ENCODE peak calls at places on chromosome 14, in four cellular contexts. One of them, this sample, is unnamed.

GRCh38 chr14:94120667-94121335 is 8.6 kb downstream of the IFI27L2 start:
- DNase-seq in stimulated activated CD4-positive, alpha-beta T cell treated with anti-CD3 and anti-CD28 coated beads, Interleukin-4, amount 100 ng/mL, for 24 hours: no peak
- DNase-seq in GM19239: no peak
- DNase-seq in globus pallidus: no peak
- DNase-seq in this sample: no peak

GRCh38 chr14:57089901-57090300 is 178.8 kb downstream of the EXOC5 start:
- DNase-seq in stimulated activated CD4-positive, alpha-beta T cell treated with anti-CD3 and anti-CD28 coated beads, Interleukin-4, amount 100 ng/mL, for 24 hours: no peak
- DNase-seq in GM19239: no peak
- DNase-seq in globus pallidus: no peak
- DNase-seq in this sample: no peak

GRCh38 chr14:102688290-102688689 is 89.0 kb upstream of the TRAF3 start:
- DNase-seq in stimulated activated CD4-positive, alpha-beta T cell treated with anti-CD3 and anti-CD28 coated beads, Interleukin-4, amount 100 ng/mL, for 24 hours: no peak
- DNase-seq in GM19239: no peak
- DNase-seq in globus pallidus: no peak
- DNase-seq in this sample: no peak

GRCh38 chr14:89185919-89186849 is 230.8 kb downstream of the FOXN3 start:
- DNase-seq in stimulated activated CD4-positive, alpha-beta T cell treated with anti-CD3 and anti-CD28 coated beads, Interleukin-4, amount 100 ng/mL, for 24 hours: no peak
- DNase-seq in GM19239: no peak
- DNase-seq in globus pallidus: no peak
- DNase-seq in this sample: no peak

GRCh38 chr14:103500148-103500990 is 22.3 kb downstream of the CKB start:
- DNase-seq in stimulated activated CD4-positive, alpha-beta T cell treated with anti-CD3 and anti-CD28 coated beads, Interleukin-4, amount 100 ng/mL, for 24 hours: peak; percentile 83
- DNase-seq in GM19239: no peak
- DNase-seq in globus pallidus: peak; percentile 91
- DNase-seq in this sample: peak; percentile 25

GRCh38 chr14:98826618-98827017 is 445.4 kb downstream of the BCL11B start:
- DNase-seq in stimulated activated CD4-positive, alpha-beta T cell treated with anti-CD3 and anti-CD28 coated beads, Interleukin-4, amount 100 ng/mL, for 24 hours: no peak
- DNase-seq in GM19239: no peak
- DNase-seq in globus pallidus: no peak
- DNase-seq in this sample: no peak

GRCh38 chr14:54435500-54435981 is 5.6 kb downstream of the CNIH1 start:
- DNase-seq in stimulated activated CD4-positive, alpha-beta T cell treated with anti-CD3 and anti-CD28 coated beads, Interleukin-4, amount 100 ng/mL, for 24 hours: no peak
- DNase-seq in GM19239: no peak
- DNase-seq in globus pallidus: no peak
- DNase-seq in this sample: no peak

GRCh38 chr14:38391334-38391733 is 135.4 kb upstream of the CLEC14A start:
- DNase-seq in stimulated activated CD4-positive, alpha-beta T cell treated with anti-CD3 and anti-CD28 coated beads, Interleukin-4, amount 100 ng/mL, for 24 hours: no peak
- DNase-seq in GM19239: no peak
- DNase-seq in globus pallidus: no peak
- DNase-seq in this sample: no peak

GRCh38 chr14:65179918-65180724 is 77.8 kb upstream of the MAX start:
- DNase-seq in stimulated activated CD4-positive, alpha-beta T cell treated with anti-CD3 and anti-CD28 coated beads, Interleukin-4, amount 100 ng/mL, for 24 hours: peak; percentile 58
- DNase-seq in GM19239: peak; percentile 43
- DNase-seq in globus pallidus: no peak
- DNase-seq in this sample: peak; percentile 91

GRCh38 chr14:101248840-101249675 is 312.2 kb upstream of the DIO3 start:
- DNase-seq in stimulated activated CD4-positive, alpha-beta T cell treated with anti-CD3 and anti-CD28 coated beads, Interleukin-4, amount 100 ng/mL, for 24 hours: no peak
- DNase-seq in GM19239: no peak
- DNase-seq in globus pallidus: no peak
- DNase-seq in this sample: no peak

GRCh38 chr14:98172243-98172778 is 1099.7 kb downstream of the BCL11B start:
- DNase-seq in stimulated activated CD4-positive, alpha-beta T cell treated with anti-CD3 and anti-CD28 coated beads, Interleukin-4, amount 100 ng/mL, for 24 hours: no peak
- DNase-seq in GM19239: no peak
- DNase-seq in globus pallidus: no peak
- DNase-seq in this sample: no peak

GRCh38 chr14:29045237-29045636 is 278.6 kb downstream of the FOXG1 start:
- DNase-seq in stimulated activated CD4-positive, alpha-beta T cell treated with anti-CD3 and anti-CD28 coated beads, Interleukin-4, amount 100 ng/mL, for 24 hours: no peak
- DNase-seq in GM19239: no peak
- DNase-seq in globus pallidus: no peak
- DNase-seq in this sample: no peak

GRCh38 chr14:63659726-63660125 is 18.1 kb upstream of the WDR89 start:
- DNase-seq in stimulated activated CD4-positive, alpha-beta T cell treated with anti-CD3 and anti-CD28 coated beads, Interleukin-4, amount 100 ng/mL, for 24 hours: no peak
- DNase-seq in GM19239: no peak
- DNase-seq in globus pallidus: peak; percentile 93
- DNase-seq in this sample: no peak

GRCh38 chr14:75141062-75141461 is 14.2 kb upstream of the NEK9 start:
- DNase-seq in stimulated activated CD4-positive, alpha-beta T cell treated with anti-CD3 and anti-CD28 coated beads, Interleukin-4, amount 100 ng/mL, for 24 hours: no peak
- DNase-seq in GM19239: no peak
- DNase-seq in globus pallidus: no peak
- DNase-seq in this sample: no peak

GRCh38 chr14:42930058-42930457 is 1323.4 kb downstream of the LRFN5 start:
- DNase-seq in stimulated activated CD4-positive, alpha-beta T cell treated with anti-CD3 and anti-CD28 coated beads, Interleukin-4, amount 100 ng/mL, for 24 hours: no peak
- DNase-seq in GM19239: no peak
- DNase-seq in globus pallidus: no peak
- DNase-seq in this sample: no peak

GRCh38 chr14:64110832-64111231 is 183.3 kb downstream of the ESR2 start:
- DNase-seq in stimulated activated CD4-positive, alpha-beta T cell treated with anti-CD3 and anti-CD28 coated beads, Interleukin-4, amount 100 ng/mL, for 24 hours: no peak
- DNase-seq in GM19239: no peak
- DNase-seq in globus pallidus: no peak
- DNase-seq in this sample: no peak

GRCh38 chr14:71050227-71050823 is 143.1 kb downstream of the PCNX1 start:
- DNase-seq in stimulated activated CD4-positive, alpha-beta T cell treated with anti-CD3 and anti-CD28 coated beads, Interleukin-4, amount 100 ng/mL, for 24 hours: no peak
- DNase-seq in GM19239: no peak
- DNase-seq in globus pallidus: no peak
- DNase-seq in this sample: no peak

GRCh38 chr14:104597576-104597975 is 7.0 kb downstream of the TMEM179 start:
- DNase-seq in stimulated activated CD4-positive, alpha-beta T cell treated with anti-CD3 and anti-CD28 coated beads, Interleukin-4, amount 100 ng/mL, for 24 hours: no peak
- DNase-seq in GM19239: no peak
- DNase-seq in globus pallidus: no peak
- DNase-seq in this sample: no peak

GRCh38 chr14:23434488-23435219 is 806 bp downstream of the MYH7 start:
- DNase-seq in stimulated activated CD4-positive, alpha-beta T cell treated with anti-CD3 and anti-CD28 coated beads, Interleukin-4, amount 100 ng/mL, for 24 hours: no peak
- DNase-seq in GM19239: no peak
- DNase-seq in globus pallidus: no peak
- DNase-seq in this sample: no peak

GRCh38 chr14:61631044-61631692 is 64.1 kb upstream of the HIF1A start:
- DNase-seq in stimulated activated CD4-positive, alpha-beta T cell treated with anti-CD3 and anti-CD28 coated beads, Interleukin-4, amount 100 ng/mL, for 24 hours: no peak
- DNase-seq in GM19239: no peak
- DNase-seq in globus pallidus: no peak
- DNase-seq in this sample: no peak

GRCh38 chr14:92382677-92383076 is 59.7 kb downstream of the SLC24A4 start:
- DNase-seq in stimulated activated CD4-positive, alpha-beta T cell treated with anti-CD3 and anti-CD28 coated beads, Interleukin-4, amount 100 ng/mL, for 24 hours: no peak
- DNase-seq in GM19239: no peak
- DNase-seq in globus pallidus: no peak
- DNase-seq in this sample: no peak

This sample was measured in GM12864.